ENCODE peak calls at places on chromosomes 7 and 10, in six cellular contexts. One of them, this sample, is unnamed.
A peak's percentile ranks its signal among the peaks of the same experiment; 100 is the strongest.

GRCh38 chr7:2962860-2963259 is 80.8 kb downstream of the CARD11 start:
- DNase-seq in sigmoid colon: no peak
- DNase-seq in H1: no peak
- DNase-seq in A549: no peak
- DNase-seq in suprapubic skin: no peak
- DNase-seq in stomach: no peak
- DNase-seq in this sample: no peak

GRCh38 chr10:3451516-3452185 is 279.1 kb upstream of the PITRM1 start:
- DNase-seq in sigmoid colon: no peak
- DNase-seq in H1: no peak
- DNase-seq in A549: no peak
- DNase-seq in suprapubic skin: no peak
- DNase-seq in stomach: no peak
- DNase-seq in this sample: no peak

GRCh38 chr10:28806481-28806880 is 129.2 kb downstream of the BAMBI start:
- DNase-seq in sigmoid colon: no peak
- DNase-seq in H1: no peak
- DNase-seq in A549: no peak
- DNase-seq in suprapubic skin: no peak
- DNase-seq in stomach: no peak
- DNase-seq in this sample: no peak

GRCh38 chr7:30321992-30322637 is 37.7 kb downstream of the ZNRF2 start:
- DNase-seq in sigmoid colon: no peak
- DNase-seq in H1: no peak
- DNase-seq in A549: no peak
- DNase-seq in suprapubic skin: no peak
- DNase-seq in stomach: no peak
- DNase-seq in this sample: no peak

GRCh38 chr10:102231357-102232318 is 5.5 kb downstream of the ELOVL3 start:
- DNase-seq in sigmoid colon: no peak
- DNase-seq in H1: no peak
- DNase-seq in A549: peak; percentile 68
- DNase-seq in suprapubic skin: no peak
- DNase-seq in stomach: peak; percentile 73
- DNase-seq in this sample: peak; percentile 72

GRCh38 chr7:112204776-112205347 is 1.3 kb downstream of the DOCK4 start:
- DNase-seq in sigmoid colon: no peak
- DNase-seq in H1: no peak
- DNase-seq in A549: no peak
- DNase-seq in suprapubic skin: no peak
- DNase-seq in stomach: no peak
- DNase-seq in this sample: no peak

GRCh38 chr10:78973901-78974408 is 94.8 kb upstream of the ZMIZ1 start:
- DNase-seq in sigmoid colon: peak; percentile 85
- DNase-seq in H1: peak; percentile 71
- DNase-seq in A549: peak; percentile 82
- DNase-seq in suprapubic skin: peak; percentile 88
- DNase-seq in stomach: no peak
- DNase-seq in this sample: no peak

GRCh38 chr10:98483658-98484057 is 36.9 kb upstream of the HPS1 start:
- DNase-seq in sigmoid colon: no peak
- DNase-seq in H1: no peak
- DNase-seq in A549: no peak
- DNase-seq in suprapubic skin: no peak
- DNase-seq in stomach: no peak
- DNase-seq in this sample: no peak

GRCh38 chr10:102740229-102740628 is 3.5 kb upstream of the WBP1L start:
- DNase-seq in sigmoid colon: no peak
- DNase-seq in H1: no peak
- DNase-seq in A549: no peak
- DNase-seq in suprapubic skin: no peak
- DNase-seq in stomach: no peak
- DNase-seq in this sample: no peak

GRCh38 chr10:122657734-122658133 is 41.9 kb downstream of the C10orf120 start:
- DNase-seq in sigmoid colon: peak; percentile 17
- DNase-seq in H1: no peak
- DNase-seq in A549: no peak
- DNase-seq in suprapubic skin: peak; percentile 3
- DNase-seq in stomach: no peak
- DNase-seq in this sample: no peak

GRCh38 chr10:43046288-43046991 is 30.4 kb upstream of the RET start:
- DNase-seq in sigmoid colon: peak; percentile 47
- DNase-seq in H1: no peak
- DNase-seq in A549: no peak
- DNase-seq in suprapubic skin: peak; percentile 56
- DNase-seq in stomach: peak; percentile 17
- DNase-seq in this sample: peak; percentile 4

GRCh38 chr7:158863611-158864506 is 7.5 kb downstream of the DYNC2I1 start:
- DNase-seq in sigmoid colon: peak; percentile 91
- DNase-seq in H1: no peak
- DNase-seq in A549: peak; percentile 73
- DNase-seq in suprapubic skin: peak; percentile 90
- DNase-seq in stomach: peak; percentile 51
- DNase-seq in this sample: peak; percentile 80

GRCh38 chr7:5703572-5704533 is 77.6 kb downstream of the RNF216 start:
- DNase-seq in sigmoid colon: peak; percentile 61
- DNase-seq in H1: no peak
- DNase-seq in A549: no peak
- DNase-seq in suprapubic skin: no peak
- DNase-seq in stomach: no peak
- DNase-seq in this sample: no peak

GRCh38 chr7:17971392-17971791 is 31.1 kb upstream of the SNX13 start:
- DNase-seq in sigmoid colon: no peak
- DNase-seq in H1: no peak
- DNase-seq in A549: no peak
- DNase-seq in suprapubic skin: no peak
- DNase-seq in stomach: no peak
- DNase-seq in this sample: no peak

GRCh38 chr10:98589691-98590090 is 143.0 kb upstream of the HPS1 start:
- DNase-seq in sigmoid colon: no peak
- DNase-seq in H1: no peak
- DNase-seq in A549: no peak
- DNase-seq in suprapubic skin: no peak
- DNase-seq in stomach: no peak
- DNase-seq in this sample: no peak

GRCh38 chr7:99990417-99990816 is 14.6 kb upstream of the AZGP1 start:
- DNase-seq in sigmoid colon: no peak
- DNase-seq in H1: no peak
- DNase-seq in A549: no peak
- DNase-seq in suprapubic skin: no peak
- DNase-seq in stomach: no peak
- DNase-seq in this sample: no peak

GRCh38 chr7:44225566-44226395 is 25.0 kb downstream of the YKT6 start:
- DNase-seq in sigmoid colon: no peak
- DNase-seq in H1: no peak
- DNase-seq in A549: no peak
- DNase-seq in suprapubic skin: no peak
- DNase-seq in stomach: no peak
- DNase-seq in this sample: no peak

GRCh38 chr10:114283091-114283490 is 44.0 kb downstream of the VWA2 start:
- DNase-seq in sigmoid colon: no peak
- DNase-seq in H1: no peak
- DNase-seq in A549: no peak
- DNase-seq in suprapubic skin: peak; percentile 39
- DNase-seq in stomach: no peak
- DNase-seq in this sample: no peak

GRCh38 chr7:45663167-45663921 is 89.2 kb downstream of the ADCY1 start:
- DNase-seq in sigmoid colon: no peak
- DNase-seq in H1: peak; percentile 9
- DNase-seq in A549: peak; percentile 7
- DNase-seq in suprapubic skin: no peak
- DNase-seq in stomach: peak; percentile 45
- DNase-seq in this sample: peak; percentile 28

GRCh38 chr7:10919923-10920322 is 53.7 kb upstream of the PHF14 start:
- DNase-seq in sigmoid colon: no peak
- DNase-seq in H1: no peak
- DNase-seq in A549: no peak
- DNase-seq in suprapubic skin: no peak
- DNase-seq in stomach: no peak
- DNase-seq in this sample: no peak

GRCh38 chr7:55144955-55145342 is 126.1 kb downstream of the EGFR start:
- DNase-seq in sigmoid colon: no peak
- DNase-seq in H1: no peak
- DNase-seq in A549: no peak
- DNase-seq in suprapubic skin: no peak
- DNase-seq in stomach: no peak
- DNase-seq in this sample: no peak

GRCh38 chr7:92615861-92616260 is 25.7 kb upstream of the FAM133B start:
- DNase-seq in sigmoid colon: no peak
- DNase-seq in H1: no peak
- DNase-seq in A549: no peak
- DNase-seq in suprapubic skin: no peak
- DNase-seq in stomach: no peak
- DNase-seq in this sample: no peak

GRCh38 chr7:98049034-98049433 is 57.6 kb upstream of the LMTK2 start:
- DNase-seq in sigmoid colon: no peak
- DNase-seq in H1: peak; percentile 59
- DNase-seq in A549: no peak
- DNase-seq in suprapubic skin: peak; percentile 65
- DNase-seq in stomach: no peak
- DNase-seq in this sample: no peak

GRCh38 chr7:4798706-4799235 is 23.3 kb downstream of the AP5Z1 start:
- DNase-seq in sigmoid colon: no peak
- DNase-seq in H1: no peak
- DNase-seq in A549: no peak
- DNase-seq in suprapubic skin: no peak
- DNase-seq in stomach: no peak
- DNase-seq in this sample: no peak

GRCh38 chr7:114656471-114656870 is 241.9 kb downstream of the FOXP2 start:
- DNase-seq in sigmoid colon: no peak
- DNase-seq in H1: no peak
- DNase-seq in A549: no peak
- DNase-seq in suprapubic skin: no peak
- DNase-seq in stomach: no peak
- DNase-seq in this sample: no peak

GRCh38 chr10:36195364-36195763 is 553.3 kb upstream of the FZD8 start:
- DNase-seq in sigmoid colon: no peak
- DNase-seq in H1: no peak
- DNase-seq in A549: no peak
- DNase-seq in suprapubic skin: no peak
- DNase-seq in stomach: no peak
- DNase-seq in this sample: no peak
- H3K4me1 ChIP-seq in sigmoid colon: no peaks in the 10 kb centered on the region
- H3K4me1 ChIP-seq in H1: peaks cover 5% of the 10 kb centered on the region
- H3K4me1 ChIP-seq in A549: no peaks in the 10 kb centered on the region
- H3K4me1 ChIP-seq in suprapubic skin: no peaks in the 10 kb centered on the region
- H3K4me1 ChIP-seq in stomach: no peaks in the 10 kb centered on the region
- H3K4me1 ChIP-seq in this sample: no peaks in the 10 kb centered on the region

GRCh38 chr7:77839919-77840318 is 41.3 kb downstream of the PHTF2 start:
- DNase-seq in sigmoid colon: no peak
- DNase-seq in H1: no peak
- DNase-seq in A549: no peak
- DNase-seq in suprapubic skin: no peak
- DNase-seq in stomach: no peak
- DNase-seq in this sample: no peak
- H3K4me3 ChIP-seq in sigmoid colon: no peak overlapping the region
- H3K4me3 ChIP-seq in H1: no peak overlapping the region
- H3K4me3 ChIP-seq in A549: no peak overlapping the region
- H3K4me3 ChIP-seq in suprapubic skin: no peak overlapping the region
- H3K4me3 ChIP-seq in stomach: no peak overlapping the region
- H3K4me3 ChIP-seq in this sample: no peak overlapping the region

GRCh38 chr10:88147000-88147798 is 283.8 kb downstream of the PTEN start:
- DNase-seq in sigmoid colon: peak; percentile 76
- DNase-seq in H1: no peak
- DNase-seq in A549: no peak
- DNase-seq in suprapubic skin: no peak
- DNase-seq in stomach: no peak
- DNase-seq in this sample: no peak
- TF ChIP-seq EP300 in sigmoid colon: peak; percentile 72
- TF ChIP-seq EP300 in H1: no peak
- TF ChIP-seq EP300 in A549: no peak
- TF ChIP-seq EP300 in suprapubic skin: no peak
- TF ChIP-seq EP300 in stomach: no peak
- TF ChIP-seq EP300 in this sample: no peak

GRCh38 chr7:131094685-131095084 is 233.0 kb upstream of the MKLN1 start:
- DNase-seq in sigmoid colon: no peak
- DNase-seq in H1: no peak
- DNase-seq in A549: no peak
- DNase-seq in suprapubic skin: no peak
- DNase-seq in stomach: no peak
- DNase-seq in this sample: no peak
- H3K4me1 ChIP-seq in sigmoid colon: peaks cover 91% of the 10 kb centered on the region
- H3K4me1 ChIP-seq in H1: peaks cover 35% of the 10 kb centered on the region
- H3K4me1 ChIP-seq in A549: peaks cover 46% of the 10 kb centered on the region
- H3K4me1 ChIP-seq in suprapubic skin: peaks cover 63% of the 10 kb centered on the region
- H3K4me1 ChIP-seq in stomach: peaks cover 97% of the 10 kb centered on the region
- H3K4me1 ChIP-seq in this sample: peaks cover 17% of the 10 kb centered on the region

GRCh38 chr7:116802784-116803183 is 59.6 kb upstream of the CAPZA2 start:
- DNase-seq in sigmoid colon: no peak
- DNase-seq in H1: no peak
- DNase-seq in A549: peak; percentile 84
- DNase-seq in suprapubic skin: no peak
- DNase-seq in stomach: no peak
- DNase-seq in this sample: peak; percentile 32
- H3K4me3 ChIP-seq in sigmoid colon: no peak overlapping the region
- H3K4me3 ChIP-seq in H1: no peak overlapping the region
- H3K4me3 ChIP-seq in A549: no peak overlapping the region
- H3K4me3 ChIP-seq in suprapubic skin: no peak overlapping the region
- H3K4me3 ChIP-seq in stomach: no peak overlapping the region
- H3K4me3 ChIP-seq in this sample: no peak overlapping the region

GRCh38 chr7:105584165-105584564 is 2.9 kb upstream of the EFCAB10 start:
- DNase-seq in sigmoid colon: no peak
- DNase-seq in H1: no peak
- DNase-seq in A549: no peak
- DNase-seq in suprapubic skin: no peak
- DNase-seq in stomach: no peak
- DNase-seq in this sample: no peak
- TF ChIP-seq EP300 in sigmoid colon: no peak
- TF ChIP-seq EP300 in H1: no peak
- TF ChIP-seq EP300 in A549: no peak
- TF ChIP-seq EP300 in suprapubic skin: no peak
- TF ChIP-seq EP300 in stomach: no peak
- TF ChIP-seq EP300 in this sample: no peak